ENCODE peak calls at places on chromosome 11, in six cellular contexts. D, F, G, M, J and U are unnamed samples.

GRCh38 chr11:88552377-88553029 is 215.0 kb upstream of the CTSC start:
- DNase-seq in D (peak), F (peak), G (peak), M (peak), J (no peak), U (no peak)

GRCh38 chr11:102911758-102912481 is 37.1 kb upstream of the MMP12 start:
- DNase-seq in D (no peak), F (no peak), G (no peak), M (no peak), J (no peak), U (no peak)

GRCh38 chr11:90223248-90223585 is 368 bp upstream of the CHORDC1 start:
- DNase-seq in D (no peak), F (no peak), G (no peak), M (no peak), J (no peak), U (no peak)

GRCh38 chr11:86916330-86916729 is 38.9 kb downstream of the FZD4 start:
- DNase-seq in D (peak), F (no peak), G (no peak), M (no peak), J (no peak), U (no peak)

GRCh38 chr11:11510939-11511338 is 110.9 kb downstream of the GALNT18 start:
- DNase-seq in D (peak), F (peak), G (peak), M (peak), J (no peak), U (no peak)

GRCh38 chr11:76807206-76807875 is 24.2 kb downstream of the TSKU start:
- DNase-seq in D (peak), F (peak), G (peak), M (peak), J (peak), U (peak)

GRCh38 chr11:1834132-1834610 is 619 bp upstream of the SYT8 start:
- DNase-seq in D (no peak), F (no peak), G (no peak), M (no peak), J (no peak), U (no peak)

GRCh38 chr11:116079580-116079979 is 575.4 kb upstream of the CADM1 start:
- DNase-seq in D (no peak), F (no peak), G (no peak), M (no peak), J (no peak), U (no peak)

GRCh38 chr11:105811242-105811641 is 201.4 kb downstream of the GRIA4 start:
- DNase-seq in D (no peak), F (no peak), G (no peak), M (no peak), J (no peak), U (no peak)

GRCh38 chr11:74535371-74536118 is 42.0 kb upstream of the LIPT2 start:
- DNase-seq in D (no peak), F (no peak), G (no peak), M (no peak), J (no peak), U (no peak)

GRCh38 chr11:66221726-66222236 is 46.7 kb upstream of the RAB1B start:
- DNase-seq in D (peak), F (no peak), G (no peak), M (no peak), J (peak), U (no peak)

GRCh38 chr11:84828616-84829015 is 798.5 kb downstream of the DLG2 start:
- DNase-seq in D (no peak), F (no peak), G (no peak), M (no peak), J (no peak), U (no peak)

GRCh38 chr11:129061466-129062194 is 119.0 kb upstream of the TP53AIP1 start:
- DNase-seq in D (peak), F (peak), G (no peak), M (no peak), J (no peak), U (no peak)

GRCh38 chr11:134411887-134412507 is at the start of gene B3GAT1:
- DNase-seq in D (no peak), F (no peak), G (peak), M (no peak), J (no peak), U (no peak)

GRCh38 chr11:71240865-71241691 is 11.3 kb downstream of the SHANK2 start:
- DNase-seq in D (peak), F (no peak), G (no peak), M (peak), J (no peak), U (no peak)

GRCh38 chr11:64500176-64501013 is 90.6 kb upstream of the SLC22A12 start:
- DNase-seq in D (no peak), F (no peak), G (no peak), M (peak), J (no peak), U (no peak)

GRCh38 chr11:116721983-116722382 is 50.8 kb downstream of the BUD13 start:
- DNase-seq in D (no peak), F (no peak), G (no peak), M (no peak), J (no peak), U (no peak)

GRCh38 chr11:66619080-66619554 is 2.7 kb downstream of the RBM14 start:
- DNase-seq in D (peak), F (no peak), G (no peak), M (no peak), J (no peak), U (no peak)

GRCh38 chr11:78371221-78371899 is 46.3 kb downstream of the GAB2 start:
- DNase-seq in D (no peak), F (no peak), G (no peak), M (no peak), J (no peak), U (no peak)

GRCh38 chr11:1889941-1890855 is 1.5 kb downstream of the PRR33 start:
- DNase-seq in D (no peak), F (no peak), G (no peak), M (no peak), J (no peak), U (no peak)

GRCh38 chr11:86374586-86374985 is at the start of gene CCDC81:
- DNase-seq in D (no peak), F (no peak), G (peak), M (peak), J (no peak), U (no peak)

GRCh38 chr11:111912535-111912934 is at the start of gene HSPB2:
- DNase-seq in D (no peak), F (peak), G (peak), M (no peak), J (peak), U (no peak)

GRCh38 chr11:19713221-19714092 is 820 bp downstream of the NAV2 start:
- DNase-seq in D (no peak), F (no peak), G (no peak), M (no peak), J (no peak), U (no peak)

GRCh38 chr11:118084247-118084646 is 2.5 kb downstream of the SMIM35 start:
- DNase-seq in D (no peak), F (no peak), G (no peak), M (no peak), J (no peak), U (no peak)

GRCh38 chr11:105447936-105448702 is 161.8 kb upstream of the GRIA4 start:
- DNase-seq in D (no peak), F (no peak), G (no peak), M (no peak), J (no peak), U (no peak)

GRCh38 chr11:128917144-128917684 is 25.5 kb downstream of the TP53AIP1 start:
- DNase-seq in D (no peak), F (no peak), G (no peak), M (no peak), J (no peak), U (no peak)

GRCh38 chr11:59266491-59266890 is 53.8 kb upstream of the MPEG1 start:
- DNase-seq in D (no peak), F (no peak), G (no peak), M (no peak), J (no peak), U (no peak)

DNA sequence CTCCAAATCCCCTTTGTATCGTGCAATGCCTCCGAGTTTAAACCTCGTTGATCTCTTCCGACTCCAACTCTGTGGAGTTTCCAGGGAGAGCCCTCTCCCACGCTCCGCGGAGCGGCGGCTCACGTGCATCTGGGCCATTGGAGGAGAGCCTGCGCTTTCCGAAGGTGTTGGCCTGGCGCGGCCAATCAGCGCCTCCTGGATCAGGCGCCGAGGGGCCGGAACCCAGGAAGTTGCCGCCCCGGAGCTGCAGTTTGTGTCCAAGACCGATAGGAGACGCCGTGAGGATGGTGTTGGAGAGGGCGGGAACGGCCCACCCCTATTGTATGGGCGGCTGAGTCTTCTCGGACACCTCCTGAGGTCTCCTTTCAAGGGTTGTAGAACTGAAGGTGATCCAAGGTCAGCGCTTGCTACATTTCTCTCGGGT is 1.6 kb downstream of the ADAMTS15 start:
- DNase-seq in D (peak), F (peak), G (peak), M (peak), J (peak), U (peak)
- TF ChIP-seq CTCF in D (peak), F (peak), G (peak), M (peak), J (peak), U (peak)

DNA sequence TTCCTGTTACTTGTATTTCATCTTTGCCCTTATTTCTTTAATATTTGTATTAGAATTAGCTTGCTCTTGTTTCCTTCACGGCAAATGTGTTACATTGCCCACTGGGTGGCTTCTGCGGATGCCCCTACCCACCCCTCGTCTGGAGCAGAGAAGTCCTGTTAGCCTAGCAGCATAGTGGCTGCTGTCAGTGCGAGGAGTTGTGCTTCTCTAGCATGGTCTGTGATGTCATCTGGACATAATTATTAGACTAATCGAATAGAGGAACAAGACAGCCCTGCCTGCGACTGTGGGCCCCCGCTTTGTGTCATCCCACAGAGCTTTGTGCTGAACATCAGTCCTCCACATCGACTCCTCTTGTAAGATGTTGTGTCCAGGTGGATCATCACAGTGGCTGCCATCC is 74.5 kb downstream of the PPP6R3 start:
- DNase-seq in D (no peak), F (no peak), G (no peak), M (no peak), J (no peak), U (no peak)
- TF ChIP-seq CTCF in D (no peak), F (no peak), G (no peak), M (no peak), J (no peak), U (no peak)

DNA sequence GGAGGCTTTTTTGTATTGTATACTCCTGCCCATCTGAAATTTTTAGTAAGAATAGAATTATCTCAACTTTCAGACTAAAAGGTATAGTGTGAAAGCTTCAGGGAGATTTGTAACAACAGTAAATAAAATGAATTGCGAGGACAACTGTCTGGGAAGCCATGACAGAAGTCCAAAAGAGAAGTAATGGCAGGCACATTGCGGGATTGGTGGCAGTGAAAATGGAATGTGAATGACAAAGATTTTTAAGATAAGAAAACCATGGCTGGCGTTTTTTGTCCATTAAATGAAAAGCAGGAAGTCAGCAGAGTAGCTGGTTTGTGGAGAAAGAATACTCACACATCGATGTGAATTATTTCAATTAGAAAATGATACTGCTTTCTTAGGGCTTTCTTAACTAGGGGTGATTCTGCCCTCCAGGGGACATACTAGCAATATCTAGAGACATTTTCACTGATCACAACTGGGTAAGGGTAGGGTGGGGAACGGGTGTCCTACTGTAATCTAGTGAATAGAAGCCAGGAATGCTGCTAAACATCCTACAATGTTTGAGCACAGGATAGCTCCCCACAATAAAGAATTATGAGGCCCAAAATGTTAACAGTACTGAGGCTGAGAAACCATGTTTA is 1.6 kb downstream of the NPAT start:
- DNase-seq in D (no peak), F (no peak), G (no peak), M (no peak), J (no peak), U (no peak)
- TF ChIP-seq CTCF in D (peak), F (no peak), G (no peak), M (no peak), J (no peak), U (no peak)

GRCh38 chr11:12889243-12889642 is 119.9 kb upstream of the RASSF10 start:
- DNase-seq in D (peak), F (peak), G (no peak), M (peak), J (peak), U (peak)

GRCh38 chr11:12897867-12898266 is 111.2 kb upstream of the RASSF10 start:
- DNase-seq in D (no peak), F (no peak), G (no peak), M (no peak), J (no peak), U (no peak)

GRCh38 chr11:12890476-12890875 is 118.6 kb upstream of the RASSF10 start:
- DNase-seq in D (peak), F (no peak), G (no peak), M (no peak), J (no peak), U (no peak)

GRCh38 chr11:12897390-12897789 is 111.7 kb upstream of the RASSF10 start:
- DNase-seq in D (no peak), F (peak), G (no peak), M (no peak), J (peak), U (peak)

GRCh38 chr11:12893787-12894672 is 115.1 kb upstream of the RASSF10 start:
- DNase-seq in D (peak), F (peak), G (peak), M (peak), J (peak), U (no peak)
- TF ChIP-seq CTCF in D (peak), F (peak), G (peak), M (peak), J (peak), U (peak)

DNA sequence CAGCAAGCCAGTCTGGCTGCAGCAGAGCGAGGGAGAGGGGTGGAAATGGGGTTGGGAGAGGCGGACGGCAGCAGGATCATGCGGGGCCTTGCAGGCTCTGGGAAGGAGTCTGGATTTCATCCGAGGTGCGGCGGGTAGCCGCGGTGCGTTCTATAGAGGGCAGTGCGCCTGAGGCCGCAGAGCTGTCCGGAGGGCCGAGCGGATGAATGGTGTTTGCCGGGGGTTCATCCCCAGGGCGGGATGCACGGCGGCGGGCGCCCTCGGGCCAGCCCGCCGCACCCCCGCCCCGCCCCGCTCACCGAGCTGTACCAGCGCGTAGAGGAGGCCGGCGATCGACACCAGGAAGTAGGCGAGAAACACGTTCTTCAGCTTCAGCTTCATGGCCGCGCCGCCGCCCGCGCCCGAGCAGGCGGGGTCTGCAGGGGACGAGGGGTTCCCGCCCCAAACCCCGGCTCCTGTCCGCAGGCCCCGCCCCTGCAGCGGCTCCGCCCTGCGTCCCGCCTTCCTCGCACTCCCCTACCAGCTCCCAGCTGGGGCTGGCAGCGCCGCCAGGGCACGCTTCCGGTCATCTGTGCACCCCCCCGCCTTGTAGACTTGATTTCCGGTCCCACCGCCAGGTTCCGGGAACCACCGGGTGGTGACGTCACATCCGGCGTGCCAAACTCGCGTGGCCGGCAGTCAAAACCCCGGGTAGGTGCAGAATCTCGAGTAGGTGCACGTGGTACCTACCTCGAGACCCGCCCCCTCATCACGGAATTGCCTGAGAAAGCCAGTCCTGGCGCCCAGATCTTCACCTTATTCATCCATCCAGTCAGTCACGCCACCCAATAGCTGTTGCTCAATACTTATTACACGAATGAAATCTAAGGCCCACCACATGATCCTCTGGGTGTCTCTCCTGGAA is at the start of gene B3GAT3:
- DNase-seq in D (peak), F (peak), G (peak), M (peak), J (peak), U (peak)
- TF ChIP-seq CTCF in D (peak), F (peak), G (no peak), M (peak), J (no peak), U (no peak)

DNA sequence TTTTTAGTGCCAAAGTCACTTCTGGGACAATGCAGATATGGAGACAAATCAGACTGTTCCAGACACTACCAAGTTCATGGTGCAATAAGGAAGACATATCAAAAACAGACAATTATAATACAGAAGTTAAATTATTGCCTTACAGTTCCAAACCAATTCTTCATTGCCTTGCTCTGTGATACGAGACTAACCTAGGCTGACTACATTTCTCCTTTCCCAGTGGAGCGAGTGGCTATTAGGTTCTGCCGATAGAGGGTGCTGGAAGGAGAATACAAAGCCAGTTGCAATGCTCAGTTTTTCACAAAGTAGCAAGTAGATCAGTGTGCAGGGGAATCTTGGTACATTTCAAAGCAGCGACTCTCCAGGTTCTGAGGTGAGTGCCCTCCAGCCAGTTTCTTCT is 67.8 kb downstream of the FAM168A start:
- DNase-seq in D (no peak), F (no peak), G (no peak), M (peak), J (no peak), U (no peak)
- TF ChIP-seq CTCF in D (no peak), F (no peak), G (no peak), M (no peak), J (no peak), U (no peak)

GRCh38 chr11:120931057-120931779 is 92.7 kb upstream of the TBCEL start:
- DNase-seq in D (no peak), F (no peak), G (no peak), M (no peak), J (no peak), U (no peak)
- TF ChIP-seq CTCF in D (no peak), F (no peak), G (peak), M (no peak), J (no peak), U (no peak)

DNA sequence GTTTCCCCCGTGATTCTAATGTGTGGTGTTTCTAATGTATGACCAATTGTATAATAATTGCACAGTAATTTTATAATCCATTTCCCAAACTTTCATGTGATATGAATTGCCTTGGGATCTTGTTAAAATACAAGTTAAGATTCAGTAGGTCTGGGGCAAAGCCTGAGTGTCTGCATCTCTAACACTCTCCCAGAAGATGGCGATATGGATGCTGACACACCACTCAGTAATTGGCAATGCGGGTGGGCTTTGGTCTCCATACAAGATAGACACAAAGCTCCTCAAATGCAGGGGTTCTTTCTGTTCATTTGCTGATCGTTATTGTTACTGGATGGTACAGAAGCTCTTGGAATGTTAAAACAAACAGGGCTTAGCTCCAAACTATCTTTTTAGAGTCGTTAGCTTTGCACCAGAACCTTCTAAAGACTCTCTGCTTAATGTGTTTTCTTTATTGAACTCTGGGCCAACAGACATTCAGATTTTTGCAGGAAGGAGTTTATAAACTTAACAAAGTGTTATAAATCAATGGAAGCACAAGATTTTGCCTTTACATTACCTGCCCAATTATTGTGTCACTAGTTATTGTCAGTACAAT is 45.4 kb upstream of the ANO3 start:
- DNase-seq in D (peak), F (no peak), G (peak), M (peak), J (no peak), U (no peak)
- TF ChIP-seq CTCF in D (peak), F (no peak), G (peak), M (no peak), J (no peak), U (no peak)